ENCODE peak calls at places on chromosomes 11 and 22, in seven cellular contexts. One of them, this sample, is unnamed. For H3K9me3, the result is how much of the 10 kb centered on the place peaks cover.

GRCh38 chr22:16824718-16825687 is at the start of gene XKR3:
- DNase-seq in fibroblast of lung: no peak
- DNase-seq in heart left ventricle: no peak
- DNase-seq in tibial nerve: no peak
- DNase-seq in endodermal cell: peak
- DNase-seq in effector memory CD4-positive, alpha-beta T cell: no peak
- DNase-seq in AG04450: no peak
- DNase-seq in this sample: no peak

GRCh38 chr11:16261836-16262644 is 94.3 kb downstream of the SOX6 start:
- DNase-seq in fibroblast of lung: no peak
- DNase-seq in effector memory CD4-positive, alpha-beta T cell: no peak
- DNase-seq in tibial nerve: no peak
- DNase-seq in endodermal cell: no peak
- DNase-seq in AG04450: no peak
- DNase-seq in heart left ventricle: no peak
- DNase-seq in this sample: no peak

GRCh38 chr11:34160049-34160721 is 54.8 kb downstream of the NAT10 start:
- DNase-seq in AG04450: no peak
- DNase-seq in effector memory CD4-positive, alpha-beta T cell: no peak
- DNase-seq in heart left ventricle: peak
- DNase-seq in fibroblast of lung: peak
- DNase-seq in endodermal cell: no peak
- DNase-seq in tibial nerve: no peak
- DNase-seq in this sample: no peak

GRCh38 chr11:126079640-126080205 is 17.1 kb upstream of the CDON start:
- DNase-seq in effector memory CD4-positive, alpha-beta T cell: no peak
- DNase-seq in tibial nerve: no peak
- DNase-seq in endodermal cell: peak
- DNase-seq in fibroblast of lung: no peak
- DNase-seq in heart left ventricle: no peak
- DNase-seq in AG04450: no peak
- DNase-seq in this sample: no peak

GRCh38 chr11:134784525-134784924 is 372.5 kb upstream of the B3GAT1 start:
- DNase-seq in tibial nerve: no peak
- DNase-seq in fibroblast of lung: no peak
- DNase-seq in effector memory CD4-positive, alpha-beta T cell: no peak
- DNase-seq in heart left ventricle: no peak
- DNase-seq in AG04450: no peak
- DNase-seq in endodermal cell: no peak
- DNase-seq in this sample: no peak

GRCh38 chr11:44631831-44632230 is 66.4 kb downstream of the CD82 start:
- DNase-seq in endodermal cell: no peak
- DNase-seq in tibial nerve: no peak
- DNase-seq in effector memory CD4-positive, alpha-beta T cell: no peak
- DNase-seq in heart left ventricle: peak
- DNase-seq in AG04450: no peak
- DNase-seq in fibroblast of lung: no peak
- DNase-seq in this sample: no peak

GRCh38 chr11:34331329-34331728 is 26.5 kb downstream of the ABTB2 start:
- DNase-seq in heart left ventricle: no peak
- DNase-seq in fibroblast of lung: peak
- DNase-seq in tibial nerve: no peak
- DNase-seq in endodermal cell: no peak
- DNase-seq in effector memory CD4-positive, alpha-beta T cell: no peak
- DNase-seq in AG04450: no peak
- DNase-seq in this sample: no peak

GRCh38 chr11:12769834-12770345 is 95.7 kb downstream of the TEAD1 start:
- DNase-seq in tibial nerve: no peak
- DNase-seq in AG04450: peak
- DNase-seq in endodermal cell: no peak
- DNase-seq in fibroblast of lung: peak
- DNase-seq in effector memory CD4-positive, alpha-beta T cell: no peak
- DNase-seq in heart left ventricle: no peak
- DNase-seq in this sample: no peak

GRCh38 chr11:76380161-76380976 is 563 bp downstream of the THAP12 start:
- DNase-seq in effector memory CD4-positive, alpha-beta T cell: peak
- DNase-seq in AG04450: no peak
- DNase-seq in heart left ventricle: peak
- DNase-seq in fibroblast of lung: peak
- DNase-seq in tibial nerve: no peak
- DNase-seq in endodermal cell: peak
- DNase-seq in this sample: peak

GRCh38 chr11:3153291-3153861 is 11.7 kb downstream of the OSBPL5 start:
- DNase-seq in tibial nerve: peak
- DNase-seq in endodermal cell: no peak
- DNase-seq in heart left ventricle: peak
- DNase-seq in effector memory CD4-positive, alpha-beta T cell: no peak
- DNase-seq in AG04450: peak
- DNase-seq in fibroblast of lung: peak
- DNase-seq in this sample: no peak

GRCh38 chr11:2462092-2462985 is 17.5 kb downstream of the KCNQ1 start:
- DNase-seq in tibial nerve: no peak
- DNase-seq in heart left ventricle: no peak
- DNase-seq in effector memory CD4-positive, alpha-beta T cell: no peak
- DNase-seq in fibroblast of lung: no peak
- DNase-seq in AG04450: no peak
- DNase-seq in endodermal cell: no peak
- DNase-seq in this sample: no peak

GRCh38 chr11:109522116-109522755 is 100.2 kb downstream of the C11orf87 start:
- DNase-seq in heart left ventricle: no peak
- DNase-seq in endodermal cell: no peak
- DNase-seq in effector memory CD4-positive, alpha-beta T cell: no peak
- DNase-seq in tibial nerve: no peak
- DNase-seq in AG04450: no peak
- DNase-seq in fibroblast of lung: no peak
- DNase-seq in this sample: no peak

GRCh38 chr22:22431271-22432220 is 77.0 kb downstream of the ZNF280B start:
- DNase-seq in AG04450: peak
- DNase-seq in heart left ventricle: peak
- DNase-seq in fibroblast of lung: peak
- DNase-seq in endodermal cell: peak
- DNase-seq in effector memory CD4-positive, alpha-beta T cell: no peak
- DNase-seq in tibial nerve: peak
- DNase-seq in this sample: peak

GRCh38 chr11:94895971-94896370 is 77.4 kb downstream of the CWC15 start:
- DNase-seq in heart left ventricle: no peak
- DNase-seq in fibroblast of lung: peak
- DNase-seq in tibial nerve: no peak
- DNase-seq in AG04450: no peak
- DNase-seq in effector memory CD4-positive, alpha-beta T cell: no peak
- DNase-seq in endodermal cell: no peak
- DNase-seq in this sample: no peak

GRCh38 chr11:72239296-72239848 is 4.6 kb downstream of the PHOX2A start:
- DNase-seq in tibial nerve: no peak
- DNase-seq in effector memory CD4-positive, alpha-beta T cell: no peak
- DNase-seq in endodermal cell: peak
- DNase-seq in AG04450: no peak
- DNase-seq in fibroblast of lung: peak
- DNase-seq in heart left ventricle: peak
- DNase-seq in this sample: no peak

GRCh38 chr11:111186308-111186967 is 59.1 kb upstream of the POU2AF2 start:
- DNase-seq in AG04450: no peak
- DNase-seq in heart left ventricle: no peak
- DNase-seq in fibroblast of lung: no peak
- DNase-seq in tibial nerve: no peak
- DNase-seq in effector memory CD4-positive, alpha-beta T cell: no peak
- DNase-seq in endodermal cell: no peak
- DNase-seq in this sample: no peak

GRCh38 chr11:20599424-20600346 is at the start of gene SLC6A5:
- DNase-seq in AG04450: no peak
- DNase-seq in endodermal cell: peak
- DNase-seq in tibial nerve: no peak
- DNase-seq in heart left ventricle: peak
- DNase-seq in effector memory CD4-positive, alpha-beta T cell: no peak
- DNase-seq in fibroblast of lung: peak
- DNase-seq in this sample: no peak

GRCh38 chr11:119734788-119735187 is 5.8 kb upstream of the NECTIN1 start:
- DNase-seq in endodermal cell: no peak
- DNase-seq in effector memory CD4-positive, alpha-beta T cell: no peak
- DNase-seq in fibroblast of lung: no peak
- DNase-seq in heart left ventricle: no peak
- DNase-seq in tibial nerve: no peak
- DNase-seq in AG04450: no peak
- DNase-seq in this sample: no peak

GRCh38 chr11:64539711-64540420 is 51.2 kb upstream of the SLC22A12 start:
- DNase-seq in endodermal cell: no peak
- DNase-seq in tibial nerve: no peak
- DNase-seq in heart left ventricle: no peak
- DNase-seq in AG04450: no peak
- DNase-seq in effector memory CD4-positive, alpha-beta T cell: no peak
- DNase-seq in fibroblast of lung: no peak
- DNase-seq in this sample: no peak

GRCh38 chr11:67493548-67494370 is 10.9 kb downstream of the AIP start:
- DNase-seq in fibroblast of lung: no peak
- DNase-seq in AG04450: no peak
- DNase-seq in tibial nerve: no peak
- DNase-seq in heart left ventricle: no peak
- DNase-seq in effector memory CD4-positive, alpha-beta T cell: no peak
- DNase-seq in endodermal cell: no peak
- DNase-seq in this sample: no peak

GRCh38 chr22:25754527-25755202 is 12.7 kb downstream of the MYO18B start:
- DNase-seq in effector memory CD4-positive, alpha-beta T cell: no peak
- DNase-seq in tibial nerve: no peak
- DNase-seq in fibroblast of lung: peak
- DNase-seq in heart left ventricle: peak
- DNase-seq in AG04450: peak
- DNase-seq in endodermal cell: no peak
- DNase-seq in this sample: no peak

GRCh38 chr11:7307836-7308235 is 56.1 kb downstream of the SYT9 start:
- DNase-seq in endodermal cell: no peak
- DNase-seq in effector memory CD4-positive, alpha-beta T cell: no peak
- DNase-seq in AG04450: no peak
- DNase-seq in tibial nerve: no peak
- DNase-seq in heart left ventricle: no peak
- DNase-seq in fibroblast of lung: no peak
- DNase-seq in this sample: no peak

DNA sequence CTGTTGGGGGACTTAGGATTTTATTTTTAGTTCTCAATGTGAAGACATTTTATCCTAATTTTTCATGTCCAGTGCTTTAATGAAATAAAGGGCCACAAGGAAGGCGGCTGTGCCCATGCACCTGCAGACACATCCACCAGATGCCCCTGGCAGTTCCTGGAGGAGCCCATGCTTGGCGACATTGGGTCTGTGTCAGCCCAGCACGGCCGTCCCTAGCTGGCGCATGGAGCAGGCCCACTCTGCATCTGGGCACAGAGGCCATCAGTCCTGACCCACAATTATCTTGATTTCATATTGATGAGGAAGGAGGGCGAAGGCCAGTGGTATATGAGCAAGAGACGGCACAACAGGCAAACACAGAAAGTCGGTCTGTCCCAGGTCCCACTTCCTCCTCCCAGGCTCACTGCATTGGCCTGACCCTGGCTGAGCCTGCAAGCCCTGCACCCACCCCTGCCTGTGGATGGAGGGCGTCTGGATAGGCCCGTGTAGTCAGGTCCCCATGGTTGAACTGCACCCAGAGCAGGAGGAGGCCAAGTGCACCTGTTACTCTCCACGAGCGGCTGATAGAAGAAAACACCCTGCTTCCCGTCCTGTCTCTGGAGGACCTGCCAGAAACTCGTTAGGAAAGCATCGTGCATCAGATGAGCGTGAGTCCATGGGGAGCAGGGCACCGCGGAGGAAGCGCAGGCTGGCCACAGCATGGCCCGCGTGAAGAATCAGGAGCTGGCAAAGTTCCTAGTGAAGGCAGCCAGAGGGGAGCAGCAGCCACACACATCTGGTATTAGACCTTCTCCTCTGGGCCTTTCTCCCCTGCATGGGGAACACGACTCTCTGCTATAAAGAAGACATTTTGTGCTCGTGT is 296.8 kb downstream of the BRD1 start:
- DNase-seq in effector memory CD4-positive, alpha-beta T cell: no peak
- DNase-seq in endodermal cell: no peak
- DNase-seq in heart left ventricle: no peak
- DNase-seq in fibroblast of lung: no peak
- DNase-seq in tibial nerve: no peak
- DNase-seq in AG04450: no peak
- DNase-seq in this sample: no peak
- H3K9me3 ChIP-seq in effector memory CD4-positive, alpha-beta T cell: under half
- H3K9me3 ChIP-seq in endodermal cell: under half
- H3K9me3 ChIP-seq in heart left ventricle: under half
- H3K9me3 ChIP-seq in fibroblast of lung: under half
- H3K9me3 ChIP-seq in tibial nerve: under half
- H3K9me3 ChIP-seq in AG04450: half or more
- H3K9me3 ChIP-seq in this sample: under half

GRCh38 chr22:49524362-49524761 is 303.3 kb downstream of the BRD1 start:
- DNase-seq in tibial nerve: no peak
- DNase-seq in heart left ventricle: no peak
- DNase-seq in endodermal cell: no peak
- DNase-seq in effector memory CD4-positive, alpha-beta T cell: no peak
- DNase-seq in fibroblast of lung: no peak
- DNase-seq in AG04450: no peak
- DNase-seq in this sample: no peak
- H3K9me3 ChIP-seq in tibial nerve: under half
- H3K9me3 ChIP-seq in heart left ventricle: under half
- H3K9me3 ChIP-seq in endodermal cell: under half
- H3K9me3 ChIP-seq in effector memory CD4-positive, alpha-beta T cell: under half
- H3K9me3 ChIP-seq in fibroblast of lung: under half
- H3K9me3 ChIP-seq in AG04450: half or more
- H3K9me3 ChIP-seq in this sample: under half

GRCh38 chr22:49192857-49193250 is 634.8 kb downstream of the BRD1 start:
- DNase-seq in AG04450: no peak
- DNase-seq in heart left ventricle: no peak
- DNase-seq in effector memory CD4-positive, alpha-beta T cell: no peak
- DNase-seq in endodermal cell: no peak
- DNase-seq in tibial nerve: no peak
- DNase-seq in fibroblast of lung: no peak
- DNase-seq in this sample: no peak

GRCh38 chr22:49193348-49193747 is 634.3 kb downstream of the BRD1 start:
- DNase-seq in endodermal cell: no peak
- DNase-seq in AG04450: no peak
- DNase-seq in tibial nerve: no peak
- DNase-seq in effector memory CD4-positive, alpha-beta T cell: no peak
- DNase-seq in heart left ventricle: no peak
- DNase-seq in fibroblast of lung: no peak
- DNase-seq in this sample: no peak

GRCh38 chr22:49190816-49191505 is 636.7 kb downstream of the BRD1 start:
- DNase-seq in AG04450: no peak
- DNase-seq in fibroblast of lung: no peak
- DNase-seq in endodermal cell: no peak
- DNase-seq in tibial nerve: no peak
- DNase-seq in effector memory CD4-positive, alpha-beta T cell: no peak
- DNase-seq in heart left ventricle: no peak
- DNase-seq in this sample: no peak

GRCh38 chr22:49191506-49191980 is 636.1 kb downstream of the BRD1 start:
- DNase-seq in fibroblast of lung: no peak
- DNase-seq in endodermal cell: no peak
- DNase-seq in heart left ventricle: no peak
- DNase-seq in effector memory CD4-positive, alpha-beta T cell: no peak
- DNase-seq in tibial nerve: no peak
- DNase-seq in AG04450: no peak
- DNase-seq in this sample: no peak

GRCh38 chr22:49192180-49192856 is 635.4 kb downstream of the BRD1 start:
- DNase-seq in effector memory CD4-positive, alpha-beta T cell: no peak
- DNase-seq in heart left ventricle: no peak
- DNase-seq in tibial nerve: no peak
- DNase-seq in fibroblast of lung: no peak
- DNase-seq in AG04450: no peak
- DNase-seq in endodermal cell: no peak
- DNase-seq in this sample: no peak
- H3K9me3 ChIP-seq in effector memory CD4-positive, alpha-beta T cell: under half
- H3K9me3 ChIP-seq in heart left ventricle: under half
- H3K9me3 ChIP-seq in tibial nerve: under half
- H3K9me3 ChIP-seq in fibroblast of lung: under half
- H3K9me3 ChIP-seq in AG04450: half or more
- H3K9me3 ChIP-seq in endodermal cell: under half
- H3K9me3 ChIP-seq in this sample: under half

GRCh38 chr11:54603898-54604297 is at the start of gene OR4C46:
- DNase-seq in endodermal cell: no peak
- DNase-seq in fibroblast of lung: no peak
- DNase-seq in effector memory CD4-positive, alpha-beta T cell: no peak
- DNase-seq in heart left ventricle: no peak
- DNase-seq in tibial nerve: no peak
- DNase-seq in AG04450: no peak
- DNase-seq in this sample: no peak
- H3K9me3 ChIP-seq in endodermal cell: under half
- H3K9me3 ChIP-seq in fibroblast of lung: under half
- H3K9me3 ChIP-seq in effector memory CD4-positive, alpha-beta T cell: under half
- H3K9me3 ChIP-seq in heart left ventricle: under half
- H3K9me3 ChIP-seq in tibial nerve: under half
- H3K9me3 ChIP-seq in AG04450: under half
- H3K9me3 ChIP-seq in this sample: under half

This sample was measured in T-helper 17 cell.